ENCODE peak calls at places on chromosomes 12 and 14, in ten cellular contexts. M is dorsolateral prefrontal cortex, R is AG04450, E is adrenal gland, H is heart right ventricle, Q is tibial nerve, U is cardiac muscle cell, P is lower lobe of right lung, G is keratinocyte, A is ovary. T is an unnamed sample.

GRCh38 chr12:122190842-122191668 is 8.1 kb downstream of the LRRC43 start:
- DNase-seq in M (no peak), R (peak; percentile 15), E (peak; percentile 55), H (peak; percentile 22), Q (no peak), U (peak; percentile 62), P (peak; percentile 57), G (no peak), A (no peak), T (peak; percentile 74)

GRCh38 chr14:68011629-68012028 is 192.1 kb downstream of the RAD51B start:
- DNase-seq in M (no peak), R (no peak), E (no peak), H (no peak), Q (no peak), U (peak; percentile 69), P (no peak), G (no peak), A (no peak), T (no peak)

GRCh38 chr12:64207453-64207852 is 14.6 kb downstream of the KICS2 start:
- DNase-seq in M (no peak), R (no peak), E (no peak), H (no peak), Q (no peak), U (no peak), P (no peak), G (no peak), A (no peak), T (no peak)

GRCh38 chr12:66118240-66118891 is 12.2 kb downstream of the LLPH start:
- DNase-seq in M (no peak), R (no peak), E (no peak), H (no peak), Q (no peak), U (no peak), P (no peak), G (no peak), A (no peak), T (no peak)

GRCh38 chr12:82691513-82691912 is 4.8 kb downstream of the TMTC2 start:
- DNase-seq in M (no peak), R (no peak), E (no peak), H (no peak), Q (no peak), U (no peak), P (no peak), G (no peak), A (no peak), T (no peak)

GRCh38 chr14:32211068-32211404 is 8.0 kb upstream of the RNU6-8 start:
- DNase-seq in M (no peak), R (no peak), E (no peak), H (no peak), Q (no peak), U (no peak), P (no peak), G (no peak), A (no peak), T (no peak)

GRCh38 chr12:29167410-29167809 is 18.3 kb downstream of the FAR2 start:
- DNase-seq in M (no peak), R (no peak), E (no peak), H (no peak), Q (no peak), U (no peak), P (no peak), G (no peak), A (no peak), T (no peak)

GRCh38 chr14:65637780-65638179 is 225.2 kb downstream of the FUT8 start:
- DNase-seq in M (no peak), R (no peak), E (no peak), H (no peak), Q (no peak), U (peak; percentile 5), P (no peak), G (no peak), A (no peak), T (no peak)

GRCh38 chr14:52692248-52692962 is 3.0 kb downstream of the ERO1A start:
- DNase-seq in M (no peak), R (no peak), E (peak; percentile 24), H (no peak), Q (no peak), U (peak; percentile 67), P (no peak), G (no peak), A (no peak), T (no peak)

GRCh38 chr14:52693532-52693931 is 1.8 kb downstream of the ERO1A start:
- DNase-seq in M (no peak), R (no peak), E (no peak), H (no peak), Q (no peak), U (no peak), P (no peak), G (no peak), A (no peak), T (no peak)

GRCh38 chr14:52690983-52691760 is 4.2 kb downstream of the ERO1A start:
- DNase-seq in M (no peak), R (no peak), E (no peak), H (no peak), Q (no peak), U (no peak), P (no peak), G (no peak), A (no peak), T (no peak)

GRCh38 chr14:52694761-52695480 is 437 bp downstream of the ERO1A start:
- DNase-seq in M (peak; percentile 42), R (no peak), E (peak; percentile 41), H (no peak), Q (no peak), U (peak; percentile 41), P (peak; percentile 58), G (no peak), A (peak; percentile 46), T (peak; percentile 59)

DNA sequence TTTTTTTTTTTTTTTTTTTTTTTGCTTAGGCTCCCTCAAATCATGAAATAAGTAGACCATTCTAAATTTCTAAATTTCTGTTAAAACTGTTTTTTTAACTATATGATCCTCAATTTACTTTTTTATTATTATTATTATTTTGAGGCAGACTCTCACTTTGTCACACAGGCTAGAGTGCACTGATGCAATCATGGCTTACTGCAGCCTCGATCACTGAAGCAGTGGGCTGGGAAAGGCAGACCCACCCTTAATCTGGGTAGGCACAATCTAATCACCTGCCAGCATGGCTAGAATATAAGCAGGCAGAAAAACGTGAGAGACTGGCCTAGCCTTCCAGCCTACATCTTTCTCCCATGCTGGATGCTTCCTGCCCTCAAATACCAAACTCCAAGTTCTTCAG is 2.4 kb downstream of the ERO1A start:
- DNase-seq in M (no peak), R (no peak), E (no peak), H (no peak), Q (no peak), U (no peak), P (no peak), G (no peak), A (no peak), T (no peak)
- H3K4me3 ChIP-seq in M (no peak overlapping the region), R (no peak overlapping the region), E (no peak overlapping the region), H (no peak overlapping the region), Q (no peak overlapping the region), U (no peak overlapping the region), P (no peak overlapping the region), G (no peak overlapping the region), A (no peak overlapping the region), T (no peak overlapping the region)

DNA sequence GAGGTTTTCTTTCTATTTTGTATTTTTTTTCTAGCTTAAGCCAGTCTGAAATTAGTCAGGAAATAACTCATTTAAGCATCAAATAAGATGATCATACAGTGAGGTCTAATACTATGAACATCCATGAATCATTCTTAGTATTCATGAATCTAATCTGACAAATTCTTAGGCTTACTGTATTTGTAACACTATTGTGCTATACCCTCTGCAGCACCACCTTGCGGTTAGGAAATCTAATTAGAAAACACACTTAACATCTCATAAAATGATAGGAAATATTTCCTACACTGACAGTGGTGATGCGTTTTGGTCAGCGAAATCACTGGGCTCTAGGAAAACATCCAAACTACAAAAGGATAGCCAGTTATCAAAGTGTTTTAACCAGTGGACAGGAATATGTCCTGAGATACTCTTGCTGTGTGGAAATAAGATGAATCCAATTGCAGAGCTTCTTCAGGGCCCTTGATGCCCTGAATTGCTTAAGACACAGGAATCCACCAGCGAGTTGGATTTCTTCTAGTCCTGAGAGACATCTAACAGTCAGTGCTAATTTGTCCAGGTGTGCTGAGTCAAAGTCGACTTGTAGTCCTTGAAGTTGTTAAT is 109.3 kb upstream of the MYF6 start:
- DNase-seq in M (no peak), R (peak; percentile 20), E (peak; percentile 27), H (no peak), Q (no peak), U (peak; percentile 77), P (no peak), G (peak; percentile 26), A (no peak), T (peak; percentile 11)
- TF ChIP-seq CTCF in M (no peak), R (peak; percentile 54), E (peak; percentile 35), H (peak; percentile 31), Q (no peak), U (peak; percentile 60), P (peak; percentile 23), G (peak; percentile 31), A (no peak), T (no peak)

GRCh38 chr12:6465467-6466183 is 4.9 kb downstream of the VAMP1 start:
- DNase-seq in M (peak; percentile 55), R (peak; percentile 37), E (peak; percentile 59), H (peak; percentile 63), Q (no peak), U (peak; percentile 84), P (no peak), G (no peak), A (peak; percentile 47), T (peak; percentile 63)
- H3K27ac ChIP-seq in M (no peak overlapping the region), R (no peak overlapping the region), E (no peak overlapping the region), H (no peak overlapping the region), Q (peak overlapping the region; percentile 8), U (no peak overlapping the region), P (no peak overlapping the region), G (no peak overlapping the region), A (no peak overlapping the region), T (no peak overlapping the region)

GRCh38 chr12:115103884-115104883 is 420.2 kb upstream of the TBX3 start:
- DNase-seq in M (no peak), R (no peak), E (peak; percentile 47), H (peak; percentile 32), Q (no peak), U (peak; percentile 97), P (no peak), G (no peak), A (no peak), T (peak; percentile 25)

GRCh38 chr12:115096673-115097349 is 412.8 kb upstream of the TBX3 start:
- DNase-seq in M (no peak), R (peak; percentile 24), E (peak; percentile 85), H (peak; percentile 17), Q (no peak), U (peak; percentile 34), P (no peak), G (no peak), A (no peak), T (no peak)

GRCh38 chr12:115097406-115097805 is 413.4 kb upstream of the TBX3 start:
- DNase-seq in M (no peak), R (no peak), E (peak; percentile 35), H (peak; percentile 23), Q (no peak), U (no peak), P (no peak), G (no peak), A (no peak), T (no peak)

GRCh38 chr12:115102450-115102849 is 418.5 kb upstream of the TBX3 start:
- DNase-seq in M (no peak), R (no peak), E (no peak), H (peak; percentile 41), Q (no peak), U (no peak), P (no peak), G (no peak), A (no peak), T (no peak)

DNA sequence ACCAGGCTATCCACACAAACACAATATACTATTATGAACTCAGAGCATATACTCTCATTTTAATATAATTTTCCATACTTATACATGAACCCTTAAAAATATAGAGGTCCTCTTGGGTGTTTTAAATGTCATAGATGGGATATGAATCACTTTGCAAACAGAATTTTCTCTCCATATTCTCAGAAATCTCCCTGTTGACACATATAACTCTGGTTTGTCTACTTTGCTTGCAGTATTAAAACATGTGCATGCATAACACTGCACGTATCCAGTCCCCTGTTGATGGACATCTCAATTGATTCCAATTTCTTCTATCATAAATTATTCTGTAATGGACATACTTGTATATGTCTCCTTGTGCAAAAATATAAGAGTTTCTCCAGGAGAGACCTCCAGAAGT is 417.5 kb upstream of the TBX3 start:
- DNase-seq in M (no peak), R (no peak), E (no peak), H (no peak), Q (no peak), U (no peak), P (no peak), G (no peak), A (no peak), T (no peak)
- H3K4me3 ChIP-seq in M (no peak overlapping the region), R (no peak overlapping the region), E (no peak overlapping the region), H (no peak overlapping the region), Q (no peak overlapping the region), U (no peak overlapping the region), P (no peak overlapping the region), G (no peak overlapping the region), A (no peak overlapping the region), T (no peak overlapping the region)